ENCODE peak calls at places on chromosomes 11 and 22, in seven cellular contexts. One of them, this sample, is unnamed.

GRCh38 chr22:36963302-36963701 is 49.9 kb downstream of the CSF2RB start:
- DNase-seq in brain microvascular endothelial cell: no peak
- DNase-seq in neural progenitor cell: no peak
- DNase-seq in upper lobe of right lung: no peak
- DNase-seq in esophagus muscularis mucosa: no peak
- DNase-seq in PC-3: no peak
- DNase-seq in left ventricle myocardium inferior: no peak
- DNase-seq in this sample: no peak

GRCh38 chr11:1573847-1574255 is 1.8 kb upstream of the DUSP8 start:
- DNase-seq in brain microvascular endothelial cell: no peak
- DNase-seq in neural progenitor cell: no peak
- DNase-seq in upper lobe of right lung: peak
- DNase-seq in esophagus muscularis mucosa: no peak
- DNase-seq in PC-3: peak
- DNase-seq in left ventricle myocardium inferior: no peak
- DNase-seq in this sample: no peak

GRCh38 chr22:48943567-48944432 is 883.9 kb downstream of the BRD1 start:
- DNase-seq in brain microvascular endothelial cell: no peak
- DNase-seq in neural progenitor cell: peak
- DNase-seq in upper lobe of right lung: peak
- DNase-seq in esophagus muscularis mucosa: peak
- DNase-seq in PC-3: peak
- DNase-seq in left ventricle myocardium inferior: no peak
- DNase-seq in this sample: peak

GRCh38 chr11:122802876-122803275 is 35.4 kb upstream of the CRTAM start:
- DNase-seq in brain microvascular endothelial cell: no peak
- DNase-seq in neural progenitor cell: no peak
- DNase-seq in upper lobe of right lung: no peak
- DNase-seq in esophagus muscularis mucosa: no peak
- DNase-seq in PC-3: no peak
- DNase-seq in left ventricle myocardium inferior: no peak
- DNase-seq in this sample: no peak

GRCh38 chr11:102683277-102683676 is 22.3 kb downstream of the MMP27 start:
- DNase-seq in brain microvascular endothelial cell: no peak
- DNase-seq in neural progenitor cell: peak
- DNase-seq in upper lobe of right lung: no peak
- DNase-seq in esophagus muscularis mucosa: peak
- DNase-seq in PC-3: peak
- DNase-seq in left ventricle myocardium inferior: no peak
- DNase-seq in this sample: no peak

GRCh38 chr22:25081409-25081824 is 118.2 kb upstream of the CRYBB3 start:
- DNase-seq in brain microvascular endothelial cell: no peak
- DNase-seq in neural progenitor cell: peak
- DNase-seq in upper lobe of right lung: no peak
- DNase-seq in esophagus muscularis mucosa: no peak
- DNase-seq in PC-3: peak
- DNase-seq in left ventricle myocardium inferior: no peak
- DNase-seq in this sample: no peak

GRCh38 chr22:43110927-43111623 is 525 bp downstream of the BIK start:
- DNase-seq in brain microvascular endothelial cell: no peak
- DNase-seq in neural progenitor cell: peak
- DNase-seq in upper lobe of right lung: peak
- DNase-seq in esophagus muscularis mucosa: no peak
- DNase-seq in PC-3: peak
- DNase-seq in left ventricle myocardium inferior: no peak
- DNase-seq in this sample: no peak

GRCh38 chr11:94731921-94732601 is 36.1 kb upstream of the AMOTL1 start:
- DNase-seq in brain microvascular endothelial cell: peak
- DNase-seq in neural progenitor cell: no peak
- DNase-seq in upper lobe of right lung: no peak
- DNase-seq in esophagus muscularis mucosa: peak
- DNase-seq in PC-3: peak
- DNase-seq in left ventricle myocardium inferior: no peak
- DNase-seq in this sample: peak

GRCh38 chr11:2590951-2591754 is 108.6 kb downstream of the KCNQ1OT1 start:
- DNase-seq in brain microvascular endothelial cell: no peak
- DNase-seq in neural progenitor cell: no peak
- DNase-seq in upper lobe of right lung: peak
- DNase-seq in esophagus muscularis mucosa: peak
- DNase-seq in PC-3: no peak
- DNase-seq in left ventricle myocardium inferior: no peak
- DNase-seq in this sample: no peak

GRCh38 chr11:5891216-5891800 is 1.7 kb upstream of the OR52E5 start:
- DNase-seq in brain microvascular endothelial cell: no peak
- DNase-seq in neural progenitor cell: no peak
- DNase-seq in upper lobe of right lung: no peak
- DNase-seq in esophagus muscularis mucosa: no peak
- DNase-seq in PC-3: peak
- DNase-seq in left ventricle myocardium inferior: no peak
- DNase-seq in this sample: no peak

GRCh38 chr11:124863137-124863825 is 2.0 kb upstream of the ROBO3 start:
- DNase-seq in brain microvascular endothelial cell: peak
- DNase-seq in neural progenitor cell: peak
- DNase-seq in upper lobe of right lung: peak
- DNase-seq in esophagus muscularis mucosa: no peak
- DNase-seq in PC-3: peak
- DNase-seq in left ventricle myocardium inferior: no peak
- DNase-seq in this sample: peak
- TF ChIP-seq CTCF in brain microvascular endothelial cell: no peak
- TF ChIP-seq CTCF in neural progenitor cell: no peak
- TF ChIP-seq CTCF in upper lobe of right lung: no peak
- TF ChIP-seq CTCF in esophagus muscularis mucosa: no peak
- TF ChIP-seq CTCF in PC-3: no peak
- TF ChIP-seq CTCF in left ventricle myocardium inferior: no peak
- TF ChIP-seq CTCF in this sample: no peak

GRCh38 chr11:454801-455565 is 4.9 kb downstream of the PTDSS2 start:
- DNase-seq in brain microvascular endothelial cell: no peak
- DNase-seq in neural progenitor cell: no peak
- DNase-seq in upper lobe of right lung: no peak
- DNase-seq in esophagus muscularis mucosa: no peak
- DNase-seq in PC-3: no peak
- DNase-seq in left ventricle myocardium inferior: no peak
- DNase-seq in this sample: no peak

GRCh38 chr11:459511-460220 is 9.6 kb downstream of the PTDSS2 start:
- DNase-seq in brain microvascular endothelial cell: no peak
- DNase-seq in neural progenitor cell: no peak
- DNase-seq in upper lobe of right lung: no peak
- DNase-seq in esophagus muscularis mucosa: no peak
- DNase-seq in PC-3: no peak
- DNase-seq in left ventricle myocardium inferior: peak
- DNase-seq in this sample: no peak

GRCh38 chr11:455566-456147 is 5.6 kb downstream of the PTDSS2 start:
- DNase-seq in brain microvascular endothelial cell: no peak
- DNase-seq in neural progenitor cell: no peak
- DNase-seq in upper lobe of right lung: no peak
- DNase-seq in esophagus muscularis mucosa: no peak
- DNase-seq in PC-3: no peak
- DNase-seq in left ventricle myocardium inferior: peak
- DNase-seq in this sample: no peak

GRCh38 chr11:456533-456932 is 6.5 kb downstream of the PTDSS2 start:
- DNase-seq in brain microvascular endothelial cell: no peak
- DNase-seq in neural progenitor cell: no peak
- DNase-seq in upper lobe of right lung: no peak
- DNase-seq in esophagus muscularis mucosa: no peak
- DNase-seq in PC-3: no peak
- DNase-seq in left ventricle myocardium inferior: no peak
- DNase-seq in this sample: no peak

DNA sequence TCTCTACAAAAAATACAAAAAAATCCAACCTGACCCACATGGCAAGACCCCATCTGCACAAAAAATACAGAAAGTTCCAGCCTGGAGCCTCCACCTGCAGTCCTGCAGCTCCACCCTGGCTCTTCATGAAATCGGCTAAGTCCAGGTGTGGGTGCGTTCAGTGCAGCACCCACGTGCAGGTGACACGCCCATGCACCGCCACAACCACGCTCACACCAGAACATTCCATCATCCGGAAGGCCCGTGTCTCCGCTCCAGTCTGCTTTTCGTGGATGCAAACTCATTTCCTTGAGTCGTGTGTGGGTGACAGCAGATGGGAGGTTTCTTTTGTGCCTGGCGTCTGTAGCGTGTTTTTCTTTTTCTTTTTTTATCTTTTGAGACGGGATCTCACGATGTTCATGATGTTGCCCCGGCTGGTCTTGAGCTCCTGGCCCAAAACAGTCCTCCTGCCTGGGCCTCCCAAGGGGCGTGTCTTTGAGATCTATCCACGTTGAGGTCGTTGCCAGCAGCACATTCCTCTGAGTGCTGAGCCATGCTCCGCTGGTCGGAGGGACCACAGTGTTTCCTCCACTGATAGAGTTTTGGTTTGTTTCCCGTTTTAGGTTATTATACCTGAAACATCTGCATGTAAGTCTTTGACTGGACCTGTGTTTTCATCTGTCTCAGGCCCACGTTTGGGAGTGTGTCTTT is 7.1 kb downstream of the PTDSS2 start:
- DNase-seq in brain microvascular endothelial cell: no peak
- DNase-seq in neural progenitor cell: no peak
- DNase-seq in upper lobe of right lung: no peak
- DNase-seq in esophagus muscularis mucosa: no peak
- DNase-seq in PC-3: no peak
- DNase-seq in left ventricle myocardium inferior: no peak
- DNase-seq in this sample: no peak
- H3K27ac ChIP-seq in brain microvascular endothelial cell: no peak
- H3K27ac ChIP-seq in neural progenitor cell: no peak
- H3K27ac ChIP-seq in upper lobe of right lung: no peak
- H3K27ac ChIP-seq in esophagus muscularis mucosa: no peak
- H3K27ac ChIP-seq in PC-3: no peak
- H3K27ac ChIP-seq in left ventricle myocardium inferior: no peak
- H3K27ac ChIP-seq in this sample: no peak

DNA sequence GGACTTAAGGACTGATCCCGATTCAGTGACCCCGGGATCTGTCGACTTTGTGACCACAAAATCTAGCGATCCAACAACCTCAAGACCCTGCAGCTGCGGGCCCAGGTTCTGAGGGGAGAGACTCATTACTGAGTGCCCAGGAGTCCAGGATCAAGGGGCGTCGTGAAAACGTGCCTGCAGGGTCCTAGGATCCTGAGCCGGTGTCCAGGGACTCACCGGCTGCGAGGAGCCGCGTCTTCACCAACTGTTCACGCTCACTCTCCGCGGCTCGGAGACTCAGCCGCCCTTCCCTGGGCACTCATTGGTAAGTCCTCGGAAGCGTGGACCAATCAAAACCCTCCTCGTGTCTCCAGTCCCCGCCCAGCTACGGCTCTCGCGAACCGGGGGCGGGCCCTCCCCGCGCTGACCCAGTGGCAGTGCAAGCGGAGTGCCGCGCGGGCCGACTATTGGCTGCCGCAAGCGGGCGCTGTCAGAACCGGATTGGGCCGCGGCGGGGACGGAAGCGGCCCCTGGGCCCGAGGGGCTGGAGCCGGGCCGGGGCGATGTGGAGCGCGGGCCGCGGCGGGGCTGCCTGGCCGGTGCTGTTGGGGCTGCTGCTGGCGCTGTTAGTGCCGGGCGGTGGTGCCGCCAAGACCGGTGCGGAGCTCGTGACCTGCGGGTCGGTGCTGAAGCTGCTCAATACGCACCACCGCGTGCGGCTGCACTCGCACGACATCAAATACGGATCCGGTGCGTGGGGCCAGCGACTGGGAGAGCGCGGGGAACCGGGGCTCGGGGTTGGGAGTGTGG is at the start of gene SDF2L1:
- DNase-seq in brain microvascular endothelial cell: peak
- DNase-seq in neural progenitor cell: peak
- DNase-seq in upper lobe of right lung: peak
- DNase-seq in esophagus muscularis mucosa: peak
- DNase-seq in PC-3: peak
- DNase-seq in left ventricle myocardium inferior: peak
- DNase-seq in this sample: peak
- TF ChIP-seq CTCF in brain microvascular endothelial cell: no peak
- TF ChIP-seq CTCF in neural progenitor cell: no peak
- TF ChIP-seq CTCF in upper lobe of right lung: peak
- TF ChIP-seq CTCF in esophagus muscularis mucosa: peak
- TF ChIP-seq CTCF in PC-3: no peak
- TF ChIP-seq CTCF in left ventricle myocardium inferior: peak
- TF ChIP-seq CTCF in this sample: no peak

GRCh38 chr11:93481696-93482095 is 61.5 kb downstream of the SMCO4 start:
- DNase-seq in brain microvascular endothelial cell: no peak
- DNase-seq in neural progenitor cell: no peak
- DNase-seq in upper lobe of right lung: no peak
- DNase-seq in esophagus muscularis mucosa: peak
- DNase-seq in PC-3: no peak
- DNase-seq in left ventricle myocardium inferior: no peak
- DNase-seq in this sample: no peak
- H3K27ac ChIP-seq in brain microvascular endothelial cell: no peak
- H3K27ac ChIP-seq in neural progenitor cell: no peak
- H3K27ac ChIP-seq in upper lobe of right lung: no peak
- H3K27ac ChIP-seq in esophagus muscularis mucosa: no peak
- H3K27ac ChIP-seq in PC-3: peak
- H3K27ac ChIP-seq in left ventricle myocardium inferior: no peak
- H3K27ac ChIP-seq in this sample: no peak

GRCh38 chr11:11871991-11872401 is 30.2 kb downstream of the USP47 start:
- DNase-seq in brain microvascular endothelial cell: no peak
- DNase-seq in neural progenitor cell: no peak
- DNase-seq in upper lobe of right lung: no peak
- DNase-seq in esophagus muscularis mucosa: no peak
- DNase-seq in PC-3: no peak
- DNase-seq in left ventricle myocardium inferior: no peak
- DNase-seq in this sample: no peak
- TF ChIP-seq CTCF in brain microvascular endothelial cell: no peak
- TF ChIP-seq CTCF in neural progenitor cell: no peak
- TF ChIP-seq CTCF in upper lobe of right lung: no peak
- TF ChIP-seq CTCF in esophagus muscularis mucosa: no peak
- TF ChIP-seq CTCF in PC-3: no peak
- TF ChIP-seq CTCF in left ventricle myocardium inferior: no peak
- TF ChIP-seq CTCF in this sample: no peak

GRCh38 chr11:118319031-118319814 is 14.7 kb downstream of the CD3E start:
- DNase-seq in brain microvascular endothelial cell: no peak
- DNase-seq in neural progenitor cell: no peak
- DNase-seq in upper lobe of right lung: no peak
- DNase-seq in esophagus muscularis mucosa: no peak
- DNase-seq in PC-3: no peak
- DNase-seq in left ventricle myocardium inferior: no peak
- DNase-seq in this sample: no peak

GRCh38 chr11:118318112-118319030 is 13.8 kb downstream of the CD3E start:
- DNase-seq in brain microvascular endothelial cell: no peak
- DNase-seq in neural progenitor cell: no peak
- DNase-seq in upper lobe of right lung: peak
- DNase-seq in esophagus muscularis mucosa: no peak
- DNase-seq in PC-3: peak
- DNase-seq in left ventricle myocardium inferior: no peak
- DNase-seq in this sample: no peak

GRCh38 chr11:118320515-118320914 is 16.0 kb downstream of the CD3E start:
- DNase-seq in brain microvascular endothelial cell: no peak
- DNase-seq in neural progenitor cell: no peak
- DNase-seq in upper lobe of right lung: no peak
- DNase-seq in esophagus muscularis mucosa: no peak
- DNase-seq in PC-3: no peak
- DNase-seq in left ventricle myocardium inferior: no peak
- DNase-seq in this sample: no peak

GRCh38 chr11:118322721-118323120 is 18.2 kb downstream of the CD3E start:
- DNase-seq in brain microvascular endothelial cell: no peak
- DNase-seq in neural progenitor cell: no peak
- DNase-seq in upper lobe of right lung: no peak
- DNase-seq in esophagus muscularis mucosa: no peak
- DNase-seq in PC-3: no peak
- DNase-seq in left ventricle myocardium inferior: no peak
- DNase-seq in this sample: no peak

GRCh38 chr11:118321386-118322082 is 17.0 kb downstream of the CD3E start:
- DNase-seq in brain microvascular endothelial cell: no peak
- DNase-seq in neural progenitor cell: no peak
- DNase-seq in upper lobe of right lung: no peak
- DNase-seq in esophagus muscularis mucosa: no peak
- DNase-seq in PC-3: peak
- DNase-seq in left ventricle myocardium inferior: no peak
- DNase-seq in this sample: no peak
- H3K27ac ChIP-seq in brain microvascular endothelial cell: no peak
- H3K27ac ChIP-seq in neural progenitor cell: no peak
- H3K27ac ChIP-seq in upper lobe of right lung: peak
- H3K27ac ChIP-seq in esophagus muscularis mucosa: no peak
- H3K27ac ChIP-seq in PC-3: peak
- H3K27ac ChIP-seq in left ventricle myocardium inferior: no peak
- H3K27ac ChIP-seq in this sample: no peak